ENCODE peak calls at places on chromosome 1, in seven cellular contexts. One of them, this sample, is unnamed.
A peak's percentile ranks its signal among the peaks of the same experiment; 100 is the strongest.

GRCh38 chr1:110421159-110421777 is 13.8 kb upstream of the LAMTOR5 start:
- DNase-seq in brain microvascular endothelial cell: peak; percentile 66
- DNase-seq in nephron progenitor cell: no peak
- DNase-seq in endothelial cell: no peak
- DNase-seq in Peyer's patch: no peak
- DNase-seq in endothelial cell of umbilical vein: no peak
- DNase-seq in MCF 10A: peak; percentile 27
- DNase-seq in this sample: no peak

GRCh38 chr1:3070654-3071506 is 1.9 kb downstream of the PRDM16 start:
- DNase-seq in brain microvascular endothelial cell: no peak
- DNase-seq in nephron progenitor cell: peak; percentile 60
- DNase-seq in endothelial cell: peak; percentile 33
- DNase-seq in Peyer's patch: peak; percentile 49
- DNase-seq in endothelial cell of umbilical vein: no peak
- DNase-seq in MCF 10A: no peak
- DNase-seq in this sample: no peak

GRCh38 chr1:196538473-196538872 is 69.8 kb downstream of the KCNT2 start:
- DNase-seq in brain microvascular endothelial cell: no peak
- DNase-seq in nephron progenitor cell: no peak
- DNase-seq in endothelial cell: no peak
- DNase-seq in Peyer's patch: no peak
- DNase-seq in endothelial cell of umbilical vein: no peak
- DNase-seq in MCF 10A: no peak
- DNase-seq in this sample: no peak

GRCh38 chr1:32111789-32112188 is 3.9 kb downstream of the KPNA6 start:
- DNase-seq in brain microvascular endothelial cell: no peak
- DNase-seq in nephron progenitor cell: no peak
- DNase-seq in endothelial cell: no peak
- DNase-seq in Peyer's patch: no peak
- DNase-seq in endothelial cell of umbilical vein: no peak
- DNase-seq in MCF 10A: no peak
- DNase-seq in this sample: no peak

GRCh38 chr1:159869173-159869572 is 6.7 kb upstream of the VSIG8 start:
- DNase-seq in brain microvascular endothelial cell: peak; percentile 64
- DNase-seq in nephron progenitor cell: no peak
- DNase-seq in endothelial cell: no peak
- DNase-seq in Peyer's patch: no peak
- DNase-seq in endothelial cell of umbilical vein: no peak
- DNase-seq in MCF 10A: peak; percentile 84
- DNase-seq in this sample: no peak

GRCh38 chr1:196009362-196009761 is 598.9 kb downstream of the KCNT2 start:
- DNase-seq in brain microvascular endothelial cell: no peak
- DNase-seq in nephron progenitor cell: no peak
- DNase-seq in endothelial cell: no peak
- DNase-seq in Peyer's patch: no peak
- DNase-seq in endothelial cell of umbilical vein: no peak
- DNase-seq in MCF 10A: no peak
- DNase-seq in this sample: no peak

GRCh38 chr1:221994939-221995338 is 253.1 kb upstream of the DUSP10 start:
- DNase-seq in brain microvascular endothelial cell: peak; percentile 78
- DNase-seq in nephron progenitor cell: no peak
- DNase-seq in endothelial cell: no peak
- DNase-seq in Peyer's patch: no peak
- DNase-seq in endothelial cell of umbilical vein: no peak
- DNase-seq in MCF 10A: no peak
- DNase-seq in this sample: no peak

GRCh38 chr1:153848805-153849204 is 73.6 kb downstream of the SLC27A3 start:
- DNase-seq in brain microvascular endothelial cell: no peak
- DNase-seq in nephron progenitor cell: no peak
- DNase-seq in endothelial cell: no peak
- DNase-seq in Peyer's patch: no peak
- DNase-seq in endothelial cell of umbilical vein: no peak
- DNase-seq in MCF 10A: no peak
- DNase-seq in this sample: no peak

GRCh38 chr1:244137725-244138124 is 86.6 kb downstream of the ZBTB18 start:
- DNase-seq in brain microvascular endothelial cell: peak; percentile 67
- DNase-seq in nephron progenitor cell: no peak
- DNase-seq in endothelial cell: no peak
- DNase-seq in Peyer's patch: no peak
- DNase-seq in endothelial cell of umbilical vein: no peak
- DNase-seq in MCF 10A: no peak
- DNase-seq in this sample: no peak

GRCh38 chr1:167373398-167373797 is 144.9 kb downstream of the CD247 start:
- DNase-seq in brain microvascular endothelial cell: no peak
- DNase-seq in nephron progenitor cell: no peak
- DNase-seq in endothelial cell: no peak
- DNase-seq in Peyer's patch: no peak
- DNase-seq in endothelial cell of umbilical vein: no peak
- DNase-seq in MCF 10A: no peak
- DNase-seq in this sample: no peak

GRCh38 chr1:54506594-54506993 is 41.4 kb upstream of the ACOT11 start:
- DNase-seq in brain microvascular endothelial cell: peak; percentile 15
- DNase-seq in nephron progenitor cell: no peak
- DNase-seq in endothelial cell: no peak
- DNase-seq in Peyer's patch: no peak
- DNase-seq in endothelial cell of umbilical vein: no peak
- DNase-seq in MCF 10A: no peak
- DNase-seq in this sample: no peak

GRCh38 chr1:230359992-230360391 is 66.1 kb downstream of the PGBD5 start:
- DNase-seq in brain microvascular endothelial cell: no peak
- DNase-seq in nephron progenitor cell: no peak
- DNase-seq in endothelial cell: no peak
- DNase-seq in Peyer's patch: no peak
- DNase-seq in endothelial cell of umbilical vein: no peak
- DNase-seq in MCF 10A: peak; percentile 100
- DNase-seq in this sample: no peak

GRCh38 chr1:99619583-99619982 is 26.3 kb upstream of the PALMD start:
- DNase-seq in brain microvascular endothelial cell: no peak
- DNase-seq in nephron progenitor cell: no peak
- DNase-seq in endothelial cell: no peak
- DNase-seq in Peyer's patch: no peak
- DNase-seq in endothelial cell of umbilical vein: peak; percentile 69
- DNase-seq in MCF 10A: peak; percentile 9
- DNase-seq in this sample: no peak

GRCh38 chr1:236502972-236503639 is 20.7 kb upstream of the LGALS8 start:
- DNase-seq in brain microvascular endothelial cell: peak; percentile 84
- DNase-seq in nephron progenitor cell: peak; percentile 56
- DNase-seq in endothelial cell: peak; percentile 73
- DNase-seq in Peyer's patch: no peak
- DNase-seq in endothelial cell of umbilical vein: peak; percentile 89
- DNase-seq in MCF 10A: peak; percentile 70
- DNase-seq in this sample: peak; percentile 8

DNA sequence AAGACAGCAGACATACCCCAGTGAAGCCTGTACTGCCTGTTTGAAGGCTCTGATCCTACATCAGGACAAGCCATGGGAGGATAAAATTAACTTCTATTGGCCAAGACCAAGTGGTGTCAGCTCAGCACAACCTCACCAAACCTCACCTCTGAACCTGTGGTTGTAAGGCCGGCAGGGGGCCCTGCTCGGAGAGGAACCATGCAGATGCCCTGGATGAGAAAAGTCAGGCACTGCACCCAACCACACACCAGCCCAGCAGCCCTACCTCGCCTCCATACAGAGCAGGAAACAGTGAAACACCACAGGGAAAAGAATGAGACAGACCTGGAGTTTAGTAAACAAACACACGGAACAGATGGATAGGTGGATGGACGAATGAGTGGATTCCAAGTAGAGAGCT is 70.0 kb upstream of the PAX7 start:
- DNase-seq in brain microvascular endothelial cell: no peak
- DNase-seq in nephron progenitor cell: no peak
- DNase-seq in endothelial cell: no peak
- DNase-seq in Peyer's patch: no peak
- DNase-seq in endothelial cell of umbilical vein: no peak
- DNase-seq in MCF 10A: peak; percentile 17
- DNase-seq in this sample: no peak
- TF ChIP-seq CTCF in brain microvascular endothelial cell: no peak
- TF ChIP-seq CTCF in nephron progenitor cell: no peak
- TF ChIP-seq CTCF in endothelial cell: no peak
- TF ChIP-seq CTCF in Peyer's patch: no peak
- TF ChIP-seq CTCF in endothelial cell of umbilical vein: no peak
- TF ChIP-seq CTCF in MCF 10A: no peak
- TF ChIP-seq CTCF in this sample: no peak

GRCh38 chr1:40855513-40855912 is 6.7 kb downstream of the CITED4 start:
- DNase-seq in brain microvascular endothelial cell: no peak
- DNase-seq in nephron progenitor cell: peak; percentile 29
- DNase-seq in endothelial cell: no peak
- DNase-seq in Peyer's patch: no peak
- DNase-seq in endothelial cell of umbilical vein: no peak
- DNase-seq in MCF 10A: no peak
- DNase-seq in this sample: no peak
- TF ChIP-seq CTCF in brain microvascular endothelial cell: peak; percentile 62
- TF ChIP-seq CTCF in nephron progenitor cell: no peak
- TF ChIP-seq CTCF in endothelial cell: peak; percentile 18
- TF ChIP-seq CTCF in Peyer's patch: peak; percentile 6
- TF ChIP-seq CTCF in endothelial cell of umbilical vein: peak; percentile 23
- TF ChIP-seq CTCF in MCF 10A: peak; percentile 30
- TF ChIP-seq CTCF in this sample: peak; percentile 47

DNA sequence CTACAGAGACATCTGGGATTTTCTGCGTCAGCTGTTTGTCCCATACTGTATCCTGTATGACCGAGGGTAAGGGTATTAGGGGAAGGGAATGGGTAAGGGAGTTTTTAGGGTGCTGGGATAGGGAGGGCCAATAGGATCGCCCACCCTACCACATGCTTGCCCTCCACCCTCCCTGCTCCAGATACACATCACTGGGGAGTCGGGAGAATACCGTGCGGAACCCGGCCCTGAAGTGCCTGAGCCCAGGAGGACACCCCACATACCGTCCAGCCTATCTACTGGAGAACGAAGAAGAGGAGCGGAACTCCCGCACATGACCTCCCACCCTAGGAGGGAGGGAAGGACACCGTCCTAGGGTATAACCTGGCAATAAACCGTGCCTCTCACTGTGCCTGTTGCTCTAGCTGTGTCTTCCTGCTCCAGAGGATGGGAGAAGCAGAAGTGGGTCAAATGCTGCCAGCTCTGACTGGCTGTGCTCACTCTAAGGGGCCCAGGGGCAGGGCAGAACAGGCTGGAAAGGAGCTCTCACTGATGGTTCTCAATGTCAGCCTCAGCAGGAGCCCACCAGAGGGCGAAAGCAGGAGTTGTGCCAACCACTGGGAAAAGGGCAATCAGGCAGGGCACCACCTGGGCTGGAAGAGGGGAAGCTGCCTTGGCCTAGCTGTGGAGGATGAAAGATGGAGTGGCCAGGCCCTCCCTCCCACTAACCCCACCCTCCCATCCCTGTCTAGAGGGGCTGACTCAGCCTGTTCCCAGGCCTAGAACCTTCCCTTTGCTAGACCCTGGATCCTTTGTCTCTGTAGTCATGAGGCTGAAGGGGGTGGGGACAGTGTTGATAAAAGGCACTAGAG is 440 bp upstream of the LENEP start:
- DNase-seq in brain microvascular endothelial cell: peak; percentile 40
- DNase-seq in nephron progenitor cell: no peak
- DNase-seq in endothelial cell: no peak
- DNase-seq in Peyer's patch: peak; percentile 49
- DNase-seq in endothelial cell of umbilical vein: no peak
- DNase-seq in MCF 10A: no peak
- DNase-seq in this sample: no peak
- TF ChIP-seq CTCF in brain microvascular endothelial cell: peak; percentile 47
- TF ChIP-seq CTCF in nephron progenitor cell: no peak
- TF ChIP-seq CTCF in endothelial cell: no peak
- TF ChIP-seq CTCF in Peyer's patch: no peak
- TF ChIP-seq CTCF in endothelial cell of umbilical vein: no peak
- TF ChIP-seq CTCF in MCF 10A: no peak
- TF ChIP-seq CTCF in this sample: peak; percentile 21

DNA sequence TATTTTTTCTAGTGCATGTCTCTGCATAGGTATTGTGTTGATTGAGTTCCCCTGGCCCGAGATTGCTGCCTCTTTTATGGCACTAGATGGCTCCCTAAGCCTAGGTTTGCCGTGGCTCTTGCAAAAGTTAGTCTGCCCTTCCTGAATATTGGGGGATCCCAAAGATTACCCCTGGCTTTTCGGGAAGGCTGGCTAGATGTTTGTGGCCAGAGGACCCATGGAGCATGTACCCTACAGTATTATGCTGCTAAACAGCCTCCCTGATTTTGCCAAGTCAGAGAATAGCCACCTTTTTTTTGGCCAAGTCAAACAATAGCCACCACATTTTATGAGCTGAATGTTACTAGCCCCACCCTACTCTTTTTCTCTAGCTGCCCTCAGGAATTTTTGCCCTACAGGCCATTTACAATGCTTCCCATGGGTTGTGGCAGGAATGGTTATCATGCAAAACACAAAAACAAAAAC is 343.2 kb downstream of the OLFM3 start:
- DNase-seq in brain microvascular endothelial cell: peak; percentile 17
- DNase-seq in nephron progenitor cell: peak; percentile 12
- DNase-seq in endothelial cell: peak; percentile 22
- DNase-seq in Peyer's patch: no peak
- DNase-seq in endothelial cell of umbilical vein: peak; percentile 39
- DNase-seq in MCF 10A: peak; percentile 56
- DNase-seq in this sample: no peak
- TF ChIP-seq CTCF in brain microvascular endothelial cell: peak; percentile 56
- TF ChIP-seq CTCF in nephron progenitor cell: peak; percentile 35
- TF ChIP-seq CTCF in endothelial cell: no peak
- TF ChIP-seq CTCF in Peyer's patch: peak; percentile 28
- TF ChIP-seq CTCF in endothelial cell of umbilical vein: peak; percentile 48
- TF ChIP-seq CTCF in MCF 10A: peak; percentile 67
- TF ChIP-seq CTCF in this sample: peak; percentile 47

DNA sequence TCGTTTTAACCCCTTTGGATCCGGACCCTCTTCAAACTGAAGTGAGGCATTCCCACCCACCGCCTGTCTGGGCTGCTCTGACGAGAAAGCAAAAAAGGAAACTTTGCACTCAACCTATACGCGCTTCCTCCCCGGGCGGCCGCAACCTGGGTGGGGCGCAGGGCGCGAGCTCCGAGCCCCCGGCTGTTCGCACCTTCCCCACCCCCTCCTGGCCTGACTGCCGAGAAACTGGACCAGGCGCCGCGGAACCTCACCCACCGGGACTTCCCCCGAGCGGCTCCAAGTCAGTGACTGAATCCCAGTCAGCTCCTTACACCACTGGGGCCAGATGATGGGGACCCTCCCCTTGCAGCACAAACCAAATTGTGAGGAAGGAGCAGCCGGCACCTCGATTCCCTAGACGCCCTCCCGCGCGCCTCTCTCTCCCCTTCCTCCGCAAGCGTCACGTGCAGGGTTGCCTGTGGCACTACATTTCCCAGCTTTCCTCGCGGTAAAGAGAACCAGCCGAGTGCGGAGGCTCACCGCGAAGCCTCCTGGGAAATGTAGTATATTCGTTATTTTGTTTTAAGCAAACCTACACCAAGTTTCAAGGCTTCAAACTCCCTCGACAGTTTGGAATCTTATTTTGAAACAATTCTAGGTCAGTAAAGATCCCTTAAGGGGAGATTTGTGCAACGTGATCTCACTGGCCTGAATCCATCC is at the start of gene RAB29:
- DNase-seq in brain microvascular endothelial cell: peak; percentile 72
- DNase-seq in nephron progenitor cell: peak; percentile 75
- DNase-seq in endothelial cell: peak; percentile 74
- DNase-seq in Peyer's patch: peak; percentile 79
- DNase-seq in endothelial cell of umbilical vein: peak; percentile 89
- DNase-seq in MCF 10A: peak; percentile 95
- DNase-seq in this sample: peak; percentile 65
- TF ChIP-seq CTCF in brain microvascular endothelial cell: no peak
- TF ChIP-seq CTCF in nephron progenitor cell: no peak
- TF ChIP-seq CTCF in endothelial cell: no peak
- TF ChIP-seq CTCF in Peyer's patch: no peak
- TF ChIP-seq CTCF in endothelial cell of umbilical vein: no peak
- TF ChIP-seq CTCF in MCF 10A: no peak
- TF ChIP-seq CTCF in this sample: no peak